ENCODE peak calls at places on chromosomes 3 and 15, in six cellular contexts. B is CD8-positive, alpha-beta memory T cell; S is lower leg skin; K is heart left ventricle; A is ovary; N is brain microvascular endothelial cell. H is an unnamed sample.

GRCh38 chr3:98906230-98906629 is 4.7 kb upstream of the DCBLD2 start:
- DNase-seq in B (no peak), S (no peak), K (no peak), A (no peak), N (peak), H (peak)

GRCh38 chr15:90845201-90845949 is 23.0 kb upstream of the FURIN start:
- DNase-seq in B (no peak), S (no peak), K (no peak), A (no peak), N (peak), H (peak)

GRCh38 chr3:111695584-111696213 is 100.6 kb upstream of the ZBED2 start:
- DNase-seq in B (no peak), S (no peak), K (no peak), A (no peak), N (peak), H (no peak)

GRCh38 chr3:172746476-172746875 is 4.0 kb upstream of the ECT2 start:
- DNase-seq in B (no peak), S (no peak), K (no peak), A (no peak), N (no peak), H (no peak)

GRCh38 chr3:157447026-157447694 is 10.5 kb downstream of the PTX3 start:
- DNase-seq in B (no peak), S (no peak), K (no peak), A (no peak), N (peak), H (no peak)

GRCh38 chr3:143327388-143327787 is 207.8 kb downstream of the CHST2 start:
- DNase-seq in B (no peak), S (no peak), K (no peak), A (no peak), N (no peak), H (no peak)

GRCh38 chr3:170768334-170768801 is 101.6 kb downstream of the RPL22L1 start:
- DNase-seq in B (no peak), S (no peak), K (no peak), A (no peak), N (peak), H (no peak)

GRCh38 chr3:75395601-75396315 is 268.4 kb upstream of the FRG2C start:
- DNase-seq in B (no peak), S (no peak), K (no peak), A (no peak), N (no peak), H (no peak)

GRCh38 chr3:184740509-184741258 is 28.8 kb upstream of the MAGEF1 start:
- DNase-seq in B (no peak), S (peak), K (no peak), A (peak), N (peak), H (no peak)

GRCh38 chr3:190996376-190996775 is 133.9 kb upstream of the GMNC start:
- DNase-seq in B (no peak), S (no peak), K (no peak), A (no peak), N (no peak), H (no peak)

GRCh38 chr15:55681631-55682030 is 61.3 kb downstream of the PRTG start:
- DNase-seq in B (no peak), S (no peak), K (no peak), A (no peak), N (no peak), H (no peak)

GRCh38 chr3:50627407-50628051 is 10.6 kb downstream of the MAPKAPK3 start:
- DNase-seq in B (no peak), S (no peak), K (peak), A (no peak), N (peak), H (peak)

GRCh38 chr15:69131362-69132215 is 28.8 kb upstream of the GLCE start:
- DNase-seq in B (no peak), S (no peak), K (peak), A (no peak), N (no peak), H (no peak)

GRCh38 chr15:29102911-29103824 is 166.5 kb downstream of the NSMCE3 start:
- DNase-seq in B (no peak), S (no peak), K (peak), A (peak), N (no peak), H (no peak)
- H3K4me3 ChIP-seq in B (no peak), S (no peak), K (peak), A (peak), N (peak), H (peak)

DNA sequence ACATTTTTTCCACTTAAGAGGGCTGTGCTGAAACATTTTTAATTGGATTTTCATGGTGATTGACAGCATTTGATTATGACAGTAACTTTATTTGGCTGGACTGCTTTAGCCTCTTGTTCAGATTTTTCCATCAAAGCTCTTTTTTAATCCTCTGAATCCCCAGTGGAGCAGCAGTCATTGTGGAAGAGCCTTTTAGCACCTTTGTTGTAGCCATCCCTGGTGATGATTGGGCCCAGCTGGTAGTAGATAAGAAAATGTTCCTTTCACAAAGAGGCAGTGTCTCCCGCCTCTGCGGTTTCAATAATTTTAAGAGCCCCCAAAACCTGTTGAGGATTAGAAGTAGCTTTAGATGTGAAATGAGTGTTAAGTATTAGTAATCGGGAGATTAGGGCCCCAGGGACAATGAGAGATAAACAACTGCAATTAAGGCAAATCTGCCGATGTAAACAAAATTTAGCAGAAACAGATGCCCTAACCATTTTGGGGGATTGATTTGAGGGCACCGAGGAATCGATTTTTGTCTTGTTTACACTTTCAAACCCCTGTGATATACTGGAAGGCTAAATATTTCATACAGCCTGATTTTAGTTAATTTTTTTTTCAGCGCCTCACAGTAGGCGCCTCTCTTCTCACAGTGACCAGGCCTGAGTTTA is 43.3 kb upstream of the SKOR1 start:
- DNase-seq in B (no peak), S (no peak), K (no peak), A (no peak), N (no peak), H (no peak)
- H3K4me3 ChIP-seq in B (no peak), S (no peak), K (no peak), A (no peak), N (no peak), H (no peak)

DNA sequence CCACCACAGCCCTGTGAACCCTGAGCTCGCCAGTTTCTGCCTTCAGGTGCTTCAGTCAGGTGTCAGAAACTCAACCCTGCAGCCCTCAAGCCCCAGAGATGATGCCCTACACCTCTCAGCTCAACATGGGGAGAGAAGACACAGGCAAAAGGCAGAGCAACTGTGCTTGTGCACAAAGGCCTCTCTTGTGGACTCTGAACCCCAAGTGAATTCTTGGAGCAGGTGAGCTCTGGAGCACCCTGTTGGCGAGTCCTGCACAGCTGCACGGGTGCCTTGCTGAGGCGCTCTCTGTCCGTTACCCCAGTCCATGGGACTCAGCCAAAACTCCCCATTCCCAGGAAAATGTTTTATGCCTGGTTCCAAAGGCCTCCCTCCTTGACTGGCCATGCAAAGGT is 197.0 kb downstream of the KLF13 start:
- DNase-seq in B (no peak), S (no peak), K (no peak), A (no peak), N (no peak), H (no peak)
- H3K4me3 ChIP-seq in B (no peak), S (no peak), K (no peak), A (no peak), N (no peak), H (no peak)

DNA sequence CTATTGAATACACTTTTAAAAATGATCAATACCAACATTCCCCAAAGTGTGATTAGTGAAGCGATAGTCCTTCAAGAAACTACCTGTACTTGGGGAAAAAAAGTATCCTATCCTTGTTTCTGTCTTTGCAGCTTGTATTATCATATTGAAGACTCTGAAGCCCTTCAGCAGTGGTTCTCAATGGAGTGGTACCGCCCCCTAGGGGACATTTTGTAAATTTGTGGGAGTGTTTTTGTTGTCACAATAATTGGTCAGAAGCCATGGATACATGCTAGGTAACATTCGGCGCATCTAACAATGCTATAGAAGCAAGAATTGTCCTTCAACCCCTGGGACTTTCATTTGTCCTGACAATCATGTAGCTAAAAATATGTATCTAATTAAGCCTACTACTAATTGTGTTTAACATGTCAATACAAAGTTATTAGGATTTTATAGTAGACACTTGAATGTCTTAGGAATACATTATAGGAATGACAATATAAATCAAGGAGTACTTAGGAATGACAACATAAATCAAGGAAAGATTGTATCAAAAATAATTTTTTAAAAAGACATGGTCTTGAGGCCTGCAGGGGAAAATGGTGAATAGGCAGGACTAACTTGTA is 53.7 kb downstream of the NMD3 start:
- DNase-seq in B (peak), S (no peak), K (peak), A (no peak), N (peak), H (no peak)
- H3K4me3 ChIP-seq in B (no peak), S (no peak), K (no peak), A (no peak), N (no peak), H (no peak)

H was measured in skeletal muscle cell.